ENCODE peak calls at places on chromosomes 7 and 10, in ten cellular contexts. D, U, I, W, O, L, E, P, N and G are unnamed samples.

GRCh38 chr10:77320852-77321496 is 316.6 kb downstream of the KCNMA1 start:
- DNase-seq in D (peak; percentile 90), U (no peak), I (no peak), W (no peak), O (no peak), L (no peak), E (no peak), P (peak; percentile 68), N (peak; percentile 94), G (no peak)

GRCh38 chr7:43294080-43294630 is 181.7 kb downstream of the HECW1 start:
- DNase-seq in D (peak; percentile 75), U (peak; percentile 73), I (no peak), W (no peak), O (no peak), L (no peak), E (no peak), P (peak; percentile 88), N (peak; percentile 85), G (peak; percentile 17)

GRCh38 chr10:84540022-84540616 is 211.7 kb downstream of the CCSER2 start:
- DNase-seq in D (peak; percentile 56), U (no peak), I (no peak), W (no peak), O (no peak), L (no peak), E (no peak), P (peak; percentile 93), N (peak; percentile 90), G (no peak)

GRCh38 chr10:110644598-110645462 is 694 bp downstream of the RBM20 start:
- DNase-seq in D (no peak), U (no peak), I (no peak), W (no peak), O (no peak), L (no peak), E (no peak), P (no peak), N (no peak), G (no peak)

GRCh38 chr10:29946953-29947700 is 112.3 kb downstream of the JCAD start:
- DNase-seq in D (peak; percentile 88), U (no peak), I (peak; percentile 84), W (peak; percentile 20), O (no peak), L (no peak), E (no peak), P (peak; percentile 83), N (peak; percentile 95), G (peak; percentile 84)

GRCh38 chr10:107341281-107341680 is 176.8 kb upstream of the SORCS1 start:
- DNase-seq in D (no peak), U (no peak), I (no peak), W (no peak), O (no peak), L (no peak), E (no peak), P (no peak), N (no peak), G (no peak)

GRCh38 chr10:80163741-80164341 is 31.3 kb downstream of the PLAC9 start:
- DNase-seq in D (peak; percentile 97), U (no peak), I (no peak), W (no peak), O (no peak), L (no peak), E (no peak), P (no peak), N (peak; percentile 70), G (no peak)

GRCh38 chr10:24463683-24464426 is 254.9 kb downstream of the KIAA1217 start:
- DNase-seq in D (peak; percentile 82), U (no peak), I (no peak), W (no peak), O (peak; percentile 68), L (peak; percentile 41), E (no peak), P (peak; percentile 57), N (peak; percentile 97), G (peak; percentile 59)

GRCh38 chr7:30036220-30036619 is 8.0 kb downstream of the PLEKHA8 start:
- DNase-seq in D (no peak), U (no peak), I (no peak), W (no peak), O (no peak), L (no peak), E (no peak), P (no peak), N (no peak), G (no peak)

GRCh38 chr7:34723866-34724490 is 66.0 kb downstream of the NPSR1 start:
- DNase-seq in D (no peak), U (no peak), I (no peak), W (no peak), O (peak; percentile 48), L (no peak), E (no peak), P (no peak), N (no peak), G (no peak)

GRCh38 chr10:5975641-5976473 is 1.5 kb downstream of the IL15RA start:
- DNase-seq in D (peak; percentile 61), U (no peak), I (no peak), W (no peak), O (peak; percentile 89), L (peak; percentile 95), E (no peak), P (no peak), N (no peak), G (peak; percentile 61)

GRCh38 chr10:93672890-93673289 is 29.5 kb downstream of the FRA10AC1 start:
- DNase-seq in D (no peak), U (no peak), I (no peak), W (no peak), O (no peak), L (no peak), E (no peak), P (no peak), N (no peak), G (no peak)

GRCh38 chr10:1406172-1406975 is 331.0 kb downstream of the ADARB2 start:
- DNase-seq in D (no peak), U (no peak), I (no peak), W (no peak), O (no peak), L (no peak), E (no peak), P (no peak), N (no peak), G (peak; percentile 61)

GRCh38 chr10:101446071-101446470 is 92.1 kb downstream of the BTRC start:
- DNase-seq in D (no peak), U (no peak), I (no peak), W (no peak), O (no peak), L (no peak), E (no peak), P (no peak), N (no peak), G (no peak)

GRCh38 chr7:2929321-2930201 is 85.5 kb upstream of the GNA12 start:
- DNase-seq in D (no peak), U (no peak), I (no peak), W (no peak), O (no peak), L (no peak), E (no peak), P (no peak), N (no peak), G (peak; percentile 53)

GRCh38 chr10:71795248-71795647 is 21.9 kb upstream of the VSIR start:
- DNase-seq in D (peak; percentile 34), U (no peak), I (peak; percentile 44), W (no peak), O (peak; percentile 21), L (no peak), E (no peak), P (peak; percentile 24), N (peak; percentile 19), G (no peak)

GRCh38 chr10:68572151-68572550 is 12.0 kb downstream of the TET1 start:
- DNase-seq in D (no peak), U (no peak), I (no peak), W (no peak), O (no peak), L (no peak), E (no peak), P (no peak), N (no peak), G (no peak)

GRCh38 chr10:68578945-68579344 is 18.8 kb downstream of the TET1 start:
- DNase-seq in D (no peak), U (no peak), I (no peak), W (no peak), O (no peak), L (no peak), E (no peak), P (no peak), N (no peak), G (no peak)

GRCh38 chr10:68576118-68576517 is 16.0 kb downstream of the TET1 start:
- DNase-seq in D (no peak), U (no peak), I (no peak), W (no peak), O (no peak), L (no peak), E (no peak), P (no peak), N (no peak), G (peak; percentile 56)
- TF ChIP-seq CTCF in D (no peak), U (no peak), I (no peak), W (no peak), O (no peak), L (no peak), E (peak; percentile 17), P (peak; percentile 9), N (no peak), G (no peak)

DNA sequence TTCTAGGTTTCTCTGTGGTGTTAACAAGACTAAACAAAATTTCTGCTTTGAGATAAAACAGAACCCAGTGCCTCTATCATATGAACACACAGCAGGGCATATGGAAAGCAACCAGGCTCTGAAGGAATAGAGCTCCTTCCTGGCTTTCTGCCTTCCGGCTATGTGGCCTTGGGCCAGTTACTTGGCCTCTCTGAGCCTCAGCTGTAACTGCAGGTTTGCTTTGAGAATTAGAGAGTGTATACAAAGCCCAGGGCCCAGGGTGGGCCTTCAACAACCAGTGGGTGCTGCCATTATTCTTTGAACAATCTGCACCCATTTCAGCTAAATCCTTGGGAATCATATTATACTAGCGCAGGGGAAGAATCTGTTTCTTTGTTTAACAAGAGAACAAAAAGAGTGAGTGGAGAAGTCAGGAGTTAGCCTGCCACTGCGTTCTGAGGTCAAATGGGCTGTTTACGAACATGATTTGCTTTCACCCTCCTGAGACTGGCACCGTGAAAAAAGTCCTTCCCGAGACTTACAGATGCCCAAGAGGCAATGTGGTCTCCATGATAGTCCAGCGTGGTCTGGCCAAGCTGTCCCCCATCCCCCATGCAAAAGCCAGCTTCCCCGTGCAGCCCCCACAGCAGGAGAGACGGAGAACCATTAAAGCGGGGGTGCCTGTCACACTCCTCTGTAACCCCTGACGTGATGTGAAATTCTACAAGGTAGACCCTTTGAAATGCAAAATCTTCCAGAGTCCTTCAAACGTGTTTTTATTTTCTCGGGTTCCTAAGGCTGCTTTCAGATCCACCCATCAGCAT is 4.9 kb downstream of the FAM53B start:
- DNase-seq in D (peak; percentile 87), U (no peak), I (no peak), W (no peak), O (no peak), L (no peak), E (no peak), P (no peak), N (no peak), G (no peak)
- H3K4me3 ChIP-seq in D (no peak overlapping the region), U (no peak overlapping the region), I (no peak overlapping the region), W (no peak overlapping the region), O (no peak overlapping the region), L (no peak overlapping the region), E (no peak overlapping the region), P (no peak overlapping the region), N (no peak overlapping the region), G (no peak overlapping the region)

GRCh38 chr7:138161600-138162081 is 85.4 kb downstream of the AKR1D1 start:
- DNase-seq in D (peak; percentile 93), U (peak; percentile 88), I (no peak), W (peak; percentile 23), O (peak; percentile 96), L (peak; percentile 96), E (peak; percentile 93), P (peak; percentile 95), N (peak; percentile 90), G (no peak)
- TF ChIP-seq CTCF in D (peak; percentile 77), U (peak; percentile 53), I (peak; percentile 46), W (peak; percentile 46), O (peak; percentile 90), L (peak; percentile 70), E (peak; percentile 77), P (peak; percentile 90), N (peak; percentile 84), G (no peak)

GRCh38 chr7:127667017-127667670 is 15.2 kb downstream of the SND1 start:
- DNase-seq in D (peak; percentile 44), U (no peak), I (no peak), W (no peak), O (no peak), L (no peak), E (no peak), P (no peak), N (peak; percentile 60), G (no peak)
- H3K4me3 ChIP-seq in D (no peak overlapping the region), U (no peak overlapping the region), I (no peak overlapping the region), W (no peak overlapping the region), O (no peak overlapping the region), L (no peak overlapping the region), E (no peak overlapping the region), P (no peak overlapping the region), N (no peak overlapping the region), G (no peak overlapping the region)